ENCODE peak calls at places on chromosomes 3 and 15, in four cellular contexts. A is stimulated activated CD8-positive, alpha-beta memory T cell treated with anti-CD3 and anti-CD28 coated beads, Interleukin-15, amount 100 ng/mL, for 4 hours; I is activated CD4-positive, alpha-beta memory T cell treated with anti-CD3 and anti-CD28 coated beads for 36 hours; F is AG08396. U is an unnamed sample.

GRCh38 chr3:117524890-117525289 is 815.3 kb downstream of the TUSC7 start:
- DNase-seq in A (no peak), F (no peak), I (no peak), U (no peak)

GRCh38 chr3:97896547-97896946 is 74.7 kb downstream of the CRYBG3 start:
- DNase-seq in A (no peak), F (no peak), I (no peak), U (no peak)

GRCh38 chr15:71804226-71804625 is 6.1 kb upstream of the NR2E3 start:
- DNase-seq in F (no peak), I (no peak), A (no peak), U (no peak)

GRCh38 chr3:187191271-187191670 is 6.0 kb upstream of the RTP1 start:
- DNase-seq in F (no peak), A (no peak), I (no peak), U (no peak)

GRCh38 chr3:178634975-178635374 is 98.7 kb downstream of the KCNMB2 start:
- DNase-seq in A (no peak), F (no peak), I (no peak), U (no peak)

GRCh38 chr3:8970971-8971589 is 7.8 kb upstream of the RAD18 start:
- DNase-seq in F (peak), I (peak), A (peak), U (peak)

GRCh38 chr3:39294446-39295183 is 14.8 kb upstream of the CX3CR1 start:
- DNase-seq in I (no peak), F (no peak), A (no peak), U (no peak)

GRCh38 chr3:107662109-107662477 is 139.3 kb downstream of the BBX start:
- DNase-seq in A (no peak), F (peak), I (peak), U (no peak)

GRCh38 chr15:65824031-65824743 is 32.1 kb upstream of the DENND4A start:
- DNase-seq in A (no peak), F (peak), I (peak), U (peak)

GRCh38 chr15:35290301-35290721 is 205.2 kb upstream of the NANOGP8 start:
- DNase-seq in A (no peak), F (no peak), I (no peak), U (no peak)

GRCh38 chr15:36797128-36797527 is 217.7 kb downstream of the CDIN1 start:
- DNase-seq in I (no peak), F (no peak), A (no peak), U (no peak)

GRCh38 chr3:149305376-149305775 is 28.1 kb downstream of the TM4SF18 start:
- DNase-seq in A (no peak), I (no peak), F (no peak), U (no peak)

U was measured in NCI-H1930.